ENCODE peak calls at places on chromosome X, in seven cellular contexts. C is sigmoid colon; A is CD4-positive, CD25-positive, alpha-beta regulatory T cell; Q is IMR-90; N is colonic mucosa; R is mucosa of descending colon; O is testis. D is an unnamed sample.

GRCh38 chrX:130715299-130715698 is 187.7 kb downstream of the ENOX2 start:
- DNase-seq in C (no peak), A (no peak), Q (peak), N (no peak), R (no peak), O (no peak), D (no peak)

GRCh38 chrX:30504309-30504708 is 73.3 kb downstream of the TASL start:
- DNase-seq in C (no peak), A (no peak), Q (peak), N (no peak), R (no peak), O (no peak), D (no peak)

GRCh38 chrX:40012039-40012799 is 85.5 kb downstream of the BCOR start:
- DNase-seq in C (peak), A (no peak), Q (peak), N (peak), R (peak), O (no peak), D (no peak)

GRCh38 chrX:45986971-45987370 is 558.2 kb downstream of the ZNF674 start:
- DNase-seq in C (no peak), A (no peak), Q (no peak), N (no peak), R (no peak), O (no peak), D (no peak)

GRCh38 chrX:1649623-1650022 is 34.8 kb downstream of the ASMT start:
- DNase-seq in C (no peak), A (no peak), Q (no peak), N (no peak), R (no peak), O (no peak), D (no peak)

GRCh38 chrX:47574609-47575325 is 7.5 kb upstream of the TIMP1 start:
- DNase-seq in C (no peak), A (no peak), Q (no peak), N (no peak), R (peak), O (no peak), D (no peak)

GRCh38 chrX:66015152-66015827 is 24.6 kb downstream of the VSIG4 start:
- DNase-seq in C (no peak), A (no peak), Q (no peak), N (no peak), R (peak), O (no peak), D (no peak)

GRCh38 chrX:143632625-143633387 is 3.1 kb downstream of the SLITRK4 start:
- DNase-seq in C (no peak), A (no peak), Q (no peak), N (no peak), R (no peak), O (peak), D (no peak)

GRCh38 chrX:147781844-147782243 is 129.9 kb upstream of the FMR1 start:
- DNase-seq in C (no peak), A (no peak), Q (no peak), N (no peak), R (no peak), O (no peak), D (no peak)

GRCh38 chrX:69102805-69103204 is 62.4 kb downstream of the PJA1 start:
- DNase-seq in C (no peak), A (no peak), Q (no peak), N (no peak), R (no peak), O (no peak), D (no peak)

GRCh38 chrX:115399306-115399705 is 109.8 kb downstream of the LUZP4 start:
- DNase-seq in C (no peak), A (no peak), Q (no peak), N (no peak), R (no peak), O (no peak), D (no peak)

GRCh38 chrX:133988010-133988409 is 2.6 kb upstream of the GPC3 start:
- DNase-seq in C (no peak), A (no peak), Q (no peak), N (no peak), R (no peak), O (no peak), D (no peak)

GRCh38 chrX:133984857-133985163 is 584 bp downstream of the GPC3 start:
- DNase-seq in C (no peak), A (no peak), Q (no peak), N (no peak), R (no peak), O (no peak), D (no peak)

GRCh38 chrX:133985164-133986007 is at the start of gene GPC3:
- DNase-seq in C (peak), A (peak), Q (peak), N (peak), R (peak), O (peak), D (no peak)

GRCh38 chrX:133987188-133987587 is 1.8 kb upstream of the GPC3 start:
- DNase-seq in C (no peak), A (no peak), Q (no peak), N (no peak), R (no peak), O (no peak), D (no peak)

GRCh38 chrX:133986008-133986683 is 752 bp upstream of the GPC3 start:
- DNase-seq in C (no peak), A (no peak), Q (no peak), N (no peak), R (no peak), O (no peak), D (no peak)
- H3K4me3 ChIP-seq in C (peak), A (no peak), Q (no peak), N (peak), R (no peak), O (no peak), D (peak)

DNA sequence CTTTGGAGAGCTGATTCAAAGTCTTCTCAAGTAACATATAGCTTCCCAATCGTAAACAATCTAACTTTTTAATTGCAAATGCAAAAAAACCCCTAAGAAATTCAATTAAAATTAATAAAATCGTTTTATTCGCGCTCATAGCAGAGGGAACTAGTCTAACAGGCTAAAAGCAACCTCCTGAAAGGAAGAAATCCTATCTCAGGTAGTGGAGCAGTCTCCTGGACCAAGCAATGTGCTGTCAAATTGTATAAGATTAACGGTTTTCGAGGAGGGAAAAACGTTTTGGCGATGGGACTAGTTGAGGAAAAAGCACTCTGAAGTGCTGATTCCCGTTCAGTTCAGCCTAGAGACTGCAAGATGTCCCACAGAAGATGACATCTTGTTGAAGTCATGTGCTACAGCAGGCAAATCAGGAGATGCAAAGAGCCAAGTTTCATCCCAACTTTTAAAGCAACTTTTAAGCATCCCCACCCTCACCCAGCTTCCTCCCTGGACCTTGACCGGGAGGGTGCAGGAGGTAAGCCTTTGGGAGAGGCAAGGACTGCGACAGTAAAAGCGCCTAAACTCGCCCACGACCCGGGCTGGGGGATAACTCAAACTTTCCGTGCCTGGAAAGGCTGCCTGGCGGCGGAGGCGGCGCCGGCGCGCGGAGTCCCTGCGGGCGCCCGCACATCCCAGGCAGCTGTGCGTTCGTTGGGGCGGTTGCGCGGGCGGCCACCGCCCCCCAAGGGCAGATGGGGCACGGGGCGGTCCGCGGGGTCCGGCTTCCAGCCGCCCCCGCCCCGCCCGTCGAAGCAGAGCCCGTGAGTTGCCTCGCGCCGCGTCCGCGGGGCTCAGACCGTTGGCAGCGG is 784 bp downstream of the MAP7D3 start:
- DNase-seq in C (no peak), A (peak), Q (no peak), N (no peak), R (no peak), O (peak), D (no peak)
- H3K4me3 ChIP-seq in C (peak), A (peak), Q (peak), N (peak), R (peak), O (peak), D (peak)

GRCh38 chrX:3271485-3272186 is 74.8 kb downstream of the MXRA5 start:
- DNase-seq in C (no peak), A (no peak), Q (peak), N (no peak), R (no peak), O (no peak), D (peak)
- H3K4me3 ChIP-seq in C (no peak), A (no peak), Q (no peak), N (no peak), R (no peak), O (no peak), D (no peak)

DNA sequence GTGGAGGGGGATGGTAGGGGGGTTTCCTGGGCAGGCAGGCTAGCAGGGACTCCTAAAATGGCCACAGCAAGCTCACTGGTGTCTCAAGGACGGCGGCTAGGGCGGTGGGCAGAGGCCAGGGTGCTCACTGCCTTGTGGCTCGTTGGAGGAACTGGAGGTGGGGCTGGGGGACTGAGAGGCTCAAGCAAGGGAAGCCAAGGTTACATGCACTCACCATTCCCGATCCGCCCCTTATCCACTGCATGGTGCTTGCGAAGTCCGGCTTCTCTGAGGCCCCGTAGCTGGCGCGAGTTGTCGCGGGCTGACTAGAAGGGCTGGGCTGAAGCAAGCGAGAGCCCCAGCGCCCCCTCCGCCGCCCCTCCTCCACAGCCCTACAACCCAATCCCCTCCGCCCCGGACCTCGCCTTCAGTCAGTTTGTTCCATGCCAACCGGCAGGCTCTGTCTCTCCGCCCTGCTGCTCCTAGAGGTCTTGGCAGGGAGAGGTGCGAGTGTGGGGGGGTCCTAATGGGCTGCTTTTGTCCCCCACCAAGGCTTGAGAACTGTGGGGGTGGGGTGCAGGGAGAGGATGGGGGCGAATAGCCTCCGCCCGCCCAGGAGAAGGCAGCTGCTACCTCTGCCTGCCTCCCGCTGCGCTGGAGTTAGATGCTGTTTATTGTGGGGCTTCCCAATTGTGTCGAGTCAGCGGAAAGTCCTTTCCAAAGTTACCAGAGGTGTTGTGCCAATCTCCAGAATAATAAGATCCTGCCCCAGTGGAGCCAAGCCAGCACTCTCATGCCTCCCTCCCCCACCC is at the start of gene ARHGEF9:
- DNase-seq in C (peak), A (no peak), Q (no peak), N (peak), R (peak), O (peak), D (no peak)
- H3K4me3 ChIP-seq in C (peak), A (no peak), Q (peak), N (peak), R (peak), O (peak), D (peak)

D was measured in AG04449.